ENCODE peak calls at places on chromosomes 16 and 17, in six cellular contexts. B, R, E, G, A and Z are unnamed samples. For H3K27me3, the result is how much of the 10 kb centered on the place peaks cover.

GRCh38 chr16:11742041-11742535 is 569 bp downstream of the TXNDC11 start:
- DNase-seq in A (no peak), G (peak), R (peak), B (no peak), E (no peak), Z (peak)

GRCh38 chr16:52456368-52456767 is 90.6 kb downstream of the TOX3 start:
- DNase-seq in E (no peak), A (no peak), R (no peak), G (no peak), B (no peak), Z (no peak)

GRCh38 chr17:41762391-41762790 is 24.1 kb downstream of the JUP start:
- DNase-seq in G (no peak), E (no peak), A (no peak), B (no peak), R (no peak), Z (no peak)

GRCh38 chr16:81447383-81448101 is 2.9 kb downstream of the CMIP start:
- DNase-seq in E (no peak), B (no peak), A (no peak), G (peak), R (no peak), Z (no peak)

GRCh38 chr16:73020409-73020884 is 27.5 kb downstream of the ZFHX3 start:
- DNase-seq in E (peak), A (peak), B (no peak), R (no peak), G (peak), Z (peak)

GRCh38 chr17:67079481-67079880 is 35.1 kb downstream of the CACNG1 start:
- DNase-seq in E (no peak), G (no peak), R (no peak), B (no peak), A (no peak), Z (no peak)

GRCh38 chr16:17476414-17477259 is 5.9 kb upstream of the XYLT1 start:
- DNase-seq in A (peak), G (peak), R (peak), E (peak), B (no peak), Z (peak)

GRCh38 chr16:14111713-14112538 is 40.8 kb downstream of the MRTFB start:
- DNase-seq in B (peak), R (no peak), G (peak), E (no peak), A (no peak), Z (no peak)

GRCh38 chr17:53749178-53749577 is 73.5 kb upstream of the KIF2B start:
- DNase-seq in R (peak), G (no peak), A (no peak), E (no peak), B (no peak), Z (no peak)

GRCh38 chr17:60435244-60436170 is 13.2 kb downstream of the CHCT1 start:
- DNase-seq in R (peak), A (peak), G (peak), B (peak), E (peak), Z (peak)

GRCh38 chr17:53191878-53192277 is 630.8 kb upstream of the KIF2B start:
- DNase-seq in E (no peak), A (no peak), R (no peak), G (no peak), B (no peak), Z (no peak)

GRCh38 chr17:78379134-78379497 is 667 bp downstream of the PGS1 start:
- DNase-seq in R (no peak), A (no peak), G (no peak), B (no peak), E (peak), Z (no peak)

GRCh38 chr17:60744355-60744958 is 66.8 kb downstream of the BCAS3 start:
- DNase-seq in A (no peak), R (no peak), B (no peak), G (no peak), E (peak), Z (no peak)

GRCh38 chr17:2724783-2725164 is 13.2 kb upstream of the CLUH start:
- DNase-seq in R (no peak), A (no peak), E (peak), G (peak), B (no peak), Z (no peak)

GRCh38 chr16:88468289-88469129 is 15.4 kb downstream of the ZFPM1 start:
- DNase-seq in G (no peak), A (peak), B (no peak), R (peak), E (peak), Z (no peak)

GRCh38 chr17:83180264-83180995 is 101.0 kb downstream of the METRNL start:
- DNase-seq in A (no peak), B (peak), E (no peak), R (no peak), G (no peak), Z (no peak)

GRCh38 chr17:78659546-78659945 is 82.3 kb upstream of the DNAH17 start:
- DNase-seq in A (no peak), R (no peak), E (no peak), G (no peak), B (no peak), Z (peak)

GRCh38 chr16:87661561-87661960 is 59.3 kb downstream of the JPH3 start:
- DNase-seq in R (peak), B (peak), A (no peak), E (peak), G (peak), Z (peak)

GRCh38 chr16:12682441-12682840 is 121.2 kb downstream of the CPPED1 start:
- DNase-seq in B (no peak), R (peak), E (no peak), A (no peak), G (no peak), Z (no peak)

GRCh38 chr17:27294689-27295630 is 1.0 kb downstream of the WSB1 start:
- DNase-seq in R (peak), G (peak), E (peak), B (no peak), A (peak), Z (peak)

GRCh38 chr17:31052187-31052889 is 42.4 kb upstream of the NF1 start:
- DNase-seq in E (peak), G (no peak), A (peak), R (peak), B (no peak), Z (no peak)

GRCh38 chr16:62298567-62298966 is 262.3 kb upstream of the CDH8 start:
- DNase-seq in G (no peak), R (no peak), A (no peak), E (no peak), B (no peak), Z (no peak)

GRCh38 chr17:56978441-56979090 is 635 bp downstream of the SCPEP1 start:
- DNase-seq in E (peak), R (no peak), G (no peak), A (no peak), B (no peak), Z (no peak)

GRCh38 chr17:71447644-71448043 is 673.2 kb upstream of the SOX9 start:
- DNase-seq in E (no peak), G (no peak), B (no peak), R (no peak), A (no peak), Z (no peak)

DNA sequence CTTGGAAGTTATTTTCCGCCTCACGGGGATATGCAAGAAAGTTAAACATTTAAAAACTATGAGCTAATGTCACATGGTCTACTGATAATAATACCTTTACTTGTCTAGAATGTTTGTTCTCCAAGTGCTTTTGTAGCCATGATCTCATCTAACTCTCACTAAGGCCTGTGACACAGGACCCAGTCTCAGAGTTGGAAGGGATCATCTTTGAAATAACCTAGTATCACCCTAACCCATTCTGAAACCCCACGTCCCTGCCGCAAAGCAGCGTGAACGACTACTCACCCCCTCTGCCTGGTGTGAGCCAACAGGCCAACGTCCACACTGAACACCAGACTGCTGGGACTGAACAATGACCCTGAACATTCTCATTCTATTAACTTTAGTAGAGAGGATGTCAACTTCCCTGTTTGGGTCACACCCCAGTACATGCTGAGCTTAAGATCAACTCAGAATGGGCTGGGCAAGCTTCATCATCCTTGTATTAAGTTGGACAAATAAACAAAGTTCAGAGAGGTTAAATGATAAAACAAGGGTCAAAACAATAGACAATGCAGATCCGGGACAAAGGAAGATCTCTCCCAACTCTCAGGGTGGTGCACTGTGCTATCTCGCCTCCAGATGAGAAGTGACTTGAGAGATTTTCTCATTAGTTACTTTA is 54.8 kb upstream of the BCAR1 start:
- DNase-seq in A (peak), R (no peak), G (peak), E (peak), B (no peak), Z (peak)
- H3K27ac ChIP-seq in A (peak), R (peak), G (peak), E (peak), B (no peak), Z (peak)

GRCh38 chr16:27238591-27238990 is 30.0 kb downstream of the NSMCE1 start:
- DNase-seq in E (no peak), G (no peak), A (no peak), R (no peak), B (peak), Z (peak)
- TF ChIP-seq POLR2A in E (no peak), G (no peak), A (no peak), R (no peak), B (no peak), Z (no peak)

GRCh38 chr17:44380767-44381166 is 8.7 kb downstream of the ITGA2B start:
- DNase-seq in B (no peak), R (no peak), A (no peak), E (no peak), G (no peak), Z (no peak)
- H3K27me3 ChIP-seq in B (under half), R (under half), A (under half), E (under half), G (under half), Z (under half)

DNA sequence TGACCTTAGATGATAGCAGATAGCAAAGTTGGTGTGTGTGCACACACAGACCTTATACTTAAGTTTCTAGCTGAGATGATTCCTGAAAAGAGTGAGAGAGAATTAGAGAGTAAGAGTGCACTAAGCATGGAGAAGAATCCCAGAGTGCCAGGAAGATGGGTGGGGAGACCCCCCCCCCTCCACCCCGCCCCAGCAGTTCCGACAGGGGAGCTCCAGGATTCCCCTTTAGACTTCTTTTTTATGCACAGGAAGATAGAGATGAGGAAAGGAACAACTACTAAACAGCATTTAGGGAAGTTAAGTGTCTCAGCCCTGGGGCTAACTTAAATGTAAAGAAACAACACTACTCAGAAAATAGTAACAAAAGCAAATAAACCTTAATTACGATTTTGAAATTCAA is 878.0 kb upstream of the GOT2 start:
- DNase-seq in G (no peak), B (no peak), E (no peak), A (no peak), R (no peak), Z (no peak)
- H3K27ac ChIP-seq in G (no peak), B (no peak), E (no peak), A (no peak), R (no peak), Z (no peak)

GRCh38 chr16:77211880-77212735 is 12.9 kb downstream of the SYCE1L start:
- DNase-seq in R (peak), B (peak), A (no peak), G (peak), E (no peak), Z (peak)
- TF ChIP-seq POLR2A in R (no peak), B (no peak), A (peak), G (peak), E (no peak), Z (no peak)